ENCODE peak calls at places on chromosomes 5 and 9, in five cellular contexts. E is IMR-90, Y is A549, D is K562, H is HepG2. L is an unnamed sample.

GRCh38 chr5:88881566-88881965 is 1.4 kb downstream of the MEF2C start:
- DNase-seq in E (peak; percentile 9), Y (no peak), D (no peak), H (no peak), L (no peak)

GRCh38 chr9:118652935-118653334 is 716.3 kb downstream of the BRINP1 start:
- DNase-seq in E (no peak), Y (no peak), D (no peak), H (no peak), L (no peak)

GRCh38 chr9:16180546-16180945 is 627.7 kb downstream of the CCDC171 start:
- DNase-seq in E (peak; percentile 51), Y (peak; percentile 45), D (no peak), H (no peak), L (no peak)

GRCh38 chr5:142384014-142384413 is 59.2 kb upstream of the SPRY4 start:
- DNase-seq in E (no peak), Y (no peak), D (no peak), H (no peak), L (no peak)

GRCh38 chr5:170632985-170633234 is 129.1 kb downstream of the KCNIP1 start:
- DNase-seq in E (no peak), Y (no peak), D (peak; percentile 69), H (no peak), L (peak; percentile 96)

GRCh38 chr5:87649455-87649854 is 236.7 kb upstream of the CCNH start:
- DNase-seq in E (no peak), Y (no peak), D (no peak), H (no peak), L (no peak)

GRCh38 chr5:154221371-154221896 is 30.9 kb downstream of the GALNT10 start:
- DNase-seq in E (peak; percentile 89), Y (no peak), D (no peak), H (no peak), L (peak; percentile 41)

GRCh38 chr9:14888272-14888671 is 22.0 kb downstream of the FREM1 start:
- DNase-seq in E (no peak), Y (no peak), D (no peak), H (no peak), L (no peak)

GRCh38 chr9:116741106-116741740 is 54.1 kb downstream of the TRIM32 start:
- DNase-seq in E (no peak), Y (no peak), D (no peak), H (no peak), L (peak; percentile 7)

GRCh38 chr9:134738869-134739659 is 97.5 kb downstream of the COL5A1 start:
- DNase-seq in E (peak; percentile 49), Y (peak; percentile 45), D (peak; percentile 53), H (peak; percentile 13), L (peak; percentile 93)

GRCh38 chr5:31232273-31232888 is 38.9 kb downstream of the CDH6 start:
- DNase-seq in E (peak; percentile 74), Y (peak; percentile 56), D (peak; percentile 64), H (peak; percentile 48), L (peak; percentile 2)

GRCh38 chr5:95285406-95285761 is 490 bp upstream of the MCTP1 start:
- DNase-seq in E (no peak), Y (no peak), D (no peak), H (no peak), L (no peak)

GRCh38 chr5:95281211-95281610 is 3.7 kb downstream of the MCTP1 start:
- DNase-seq in E (peak; percentile 1), Y (no peak), D (no peak), H (no peak), L (no peak)

GRCh38 chr5:95283022-95283615 is 1.8 kb downstream of the MCTP1 start:
- DNase-seq in E (no peak), Y (no peak), D (no peak), H (no peak), L (no peak)

GRCh38 chr5:95284512-95285405 is at the start of gene MCTP1:
- DNase-seq in E (no peak), Y (peak; percentile 21), D (peak; percentile 3), H (no peak), L (peak; percentile 76)

DNA sequence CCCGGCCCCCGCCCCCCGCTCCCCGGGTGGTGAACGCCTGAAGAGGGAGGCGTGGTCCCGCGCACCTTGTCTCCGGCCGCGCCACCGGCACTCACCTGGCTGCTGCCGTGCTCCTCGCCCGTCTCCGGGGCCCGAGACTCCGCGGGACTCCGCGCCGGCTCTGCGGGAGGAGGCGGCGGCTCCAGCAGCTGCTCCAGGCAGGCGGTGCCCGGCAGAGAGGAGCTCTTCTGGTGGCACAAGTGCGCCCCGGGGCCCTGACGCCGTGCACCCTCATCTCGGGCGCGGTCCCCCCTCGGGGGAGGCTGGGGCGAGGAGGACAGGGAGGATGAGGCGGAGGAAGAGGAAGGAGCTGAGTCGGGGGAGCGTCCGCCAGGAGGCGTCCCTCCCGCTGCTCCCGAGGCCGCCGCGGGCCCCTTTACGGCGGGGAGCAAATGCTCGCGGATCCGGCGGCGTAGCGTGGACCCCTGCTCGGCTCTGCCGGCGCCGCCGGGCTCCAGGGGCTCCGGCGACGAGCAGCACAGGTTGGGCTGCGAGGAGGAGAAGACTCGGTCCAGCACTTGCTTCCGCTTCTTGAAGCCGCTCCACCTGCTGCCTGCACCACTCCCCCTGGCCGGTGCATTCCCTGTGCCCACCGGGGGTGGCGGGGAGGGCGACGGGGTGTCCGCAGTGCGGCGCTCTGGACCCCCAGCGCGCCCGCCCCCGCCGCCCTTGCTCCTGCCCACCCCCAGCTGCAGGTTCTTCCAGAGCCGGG is 958 bp downstream of the MCTP1 start:
- DNase-seq in E (no peak), Y (peak; percentile 19), D (peak; percentile 36), H (no peak), L (peak; percentile 85)
- TF ChIP-seq MAFK in E (no peak), Y (no peak), D (no peak), H (no peak), L (no peak)

GRCh38 chr5:176473335-176474006 is 25.3 kb downstream of the FAF2 start:
- DNase-seq in E (peak; percentile 64), Y (no peak), D (no peak), H (no peak), L (no peak)
- TF ChIP-seq MAFK in E (no peak), Y (no peak), D (no peak), H (no peak), L (no peak)

GRCh38 chr9:96725576-96725975 is 52.3 kb downstream of the ZNF510 start:
- DNase-seq in E (no peak), Y (no peak), D (no peak), H (no peak), L (no peak)

GRCh38 chr9:96719538-96720315 is 58.2 kb downstream of the ZNF510 start:
- DNase-seq in E (no peak), Y (no peak), D (no peak), H (no peak), L (no peak)

GRCh38 chr9:96720435-96720834 is 57.5 kb downstream of the ZNF510 start:
- DNase-seq in E (no peak), Y (no peak), D (no peak), H (no peak), L (no peak)

GRCh38 chr9:96721303-96721702 is 56.6 kb downstream of the ZNF510 start:
- DNase-seq in E (no peak), Y (no peak), D (no peak), H (no peak), L (no peak)

GRCh38 chr9:96721731-96722429 is 56.0 kb downstream of the ZNF510 start:
- DNase-seq in E (no peak), Y (no peak), D (no peak), H (peak; percentile 6), L (no peak)
- TF ChIP-seq MAFK in E (no peak), Y (no peak), D (no peak), H (no peak), L (no peak)

GRCh38 chr9:36971935-36972488 is 62.1 kb downstream of the PAX5 start:
- DNase-seq in E (no peak), Y (no peak), D (no peak), H (no peak), L (peak; percentile 39)

GRCh38 chr9:36967997-36968396 is 66.1 kb downstream of the PAX5 start:
- DNase-seq in E (no peak), Y (no peak), D (no peak), H (no peak), L (no peak)

GRCh38 chr9:36968574-36969215 is 65.4 kb downstream of the PAX5 start:
- DNase-seq in E (no peak), Y (no peak), D (no peak), H (no peak), L (no peak)

GRCh38 chr9:36969216-36969771 is 64.8 kb downstream of the PAX5 start:
- DNase-seq in E (no peak), Y (no peak), D (no peak), H (peak; percentile 29), L (peak; percentile 66)

GRCh38 chr9:36970007-36970888 is 63.8 kb downstream of the PAX5 start:
- DNase-seq in E (no peak), Y (peak; percentile 22), D (no peak), H (no peak), L (no peak)
- TF ChIP-seq MAFK in E (no peak), Y (peak; percentile 29), D (no peak), H (no peak), L (no peak)

DNA sequence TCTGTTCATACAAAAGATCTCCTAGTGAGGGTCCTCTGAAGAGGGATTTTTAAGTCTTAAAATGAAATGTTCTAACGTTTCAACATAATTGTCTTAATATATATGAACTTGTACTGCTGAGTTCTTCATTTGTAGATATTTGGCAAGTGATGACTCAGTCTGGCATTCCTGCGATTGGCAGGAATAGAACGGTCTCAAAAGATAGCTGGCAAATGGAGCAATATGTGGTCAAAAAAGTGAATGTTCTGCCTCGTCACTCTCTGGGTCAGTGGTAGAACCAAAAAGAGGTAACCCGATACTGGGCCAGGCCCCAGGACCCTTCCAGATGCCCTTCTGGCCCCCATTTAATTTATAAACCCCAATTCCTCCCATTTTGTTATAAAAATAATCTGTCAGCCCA is 39.2 kb downstream of the ZNF366 start:
- DNase-seq in E (peak; percentile 40), Y (no peak), D (no peak), H (no peak), L (no peak)
- TF ChIP-seq MAFK in E (no peak), Y (no peak), D (no peak), H (no peak), L (no peak)

DNA sequence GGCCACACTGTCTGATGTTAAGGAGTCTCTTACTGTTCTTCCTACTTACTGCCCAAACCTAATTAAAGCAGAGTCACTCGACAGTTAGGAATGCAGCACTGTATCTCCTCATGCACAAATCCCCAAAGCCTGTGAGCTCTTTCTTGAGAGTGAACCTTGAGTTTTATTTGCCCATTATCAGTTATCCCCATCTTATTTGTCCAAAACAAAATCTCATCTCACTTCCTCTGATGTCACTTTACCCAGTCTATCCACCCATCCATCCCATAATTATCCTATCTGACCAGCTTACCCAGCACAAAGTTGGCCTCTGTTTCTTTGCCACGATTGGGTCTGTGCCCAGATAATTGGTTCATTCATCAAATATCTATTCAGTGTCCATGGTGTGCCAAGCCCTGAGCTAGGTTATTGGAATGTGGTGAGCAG is 250.8 kb downstream of the SLIT3 start:
- DNase-seq in E (no peak), Y (peak; percentile 7), D (no peak), H (no peak), L (no peak)
- TF ChIP-seq MAFK in E (no peak), Y (no peak), D (no peak), H (no peak), L (no peak)

GRCh38 chr5:71588533-71588885 is 1.4 kb downstream of the MCCC2 start:
- DNase-seq in E (no peak), Y (no peak), D (no peak), H (no peak), L (no peak)

GRCh38 chr5:71582945-71583584 is 4.1 kb upstream of the MCCC2 start:
- DNase-seq in E (no peak), Y (no peak), D (no peak), H (no peak), L (no peak)

GRCh38 chr5:71587709-71588532 is 781 bp downstream of the MCCC2 start:
- DNase-seq in E (no peak), Y (peak; percentile 7), D (peak; percentile 53), H (peak; percentile 21), L (peak; percentile 52)

GRCh38 chr5:71586941-71587708 is at the start of gene MCCC2:
- DNase-seq in E (peak; percentile 92), Y (peak; percentile 97), D (peak; percentile 99), H (peak; percentile 96), L (peak; percentile 98)

GRCh38 chr5:71586052-71586940 is 844 bp upstream of the MCCC2 start:
- DNase-seq in E (peak; percentile 11), Y (peak; percentile 24), D (peak; percentile 85), H (peak; percentile 98), L (peak; percentile 7)
- TF ChIP-seq MAFK in E (no peak), Y (no peak), D (no peak), H (no peak), L (no peak)